ENCODE peak calls at places on chromosomes 3 and 15, in eight cellular contexts. M is EL, B is GM12865, X is SJCRH30, I is NT2/D1, J is NCI-H2081, N is occipital lobe, F is amniotic stem cell. T is an unnamed sample.

GRCh38 chr3:48088056-48088748 is 72.0 kb upstream of the MAP4 start:
- DNase-seq in N (no peak), J (peak), F (no peak), I (no peak), B (peak), M (peak), X (peak), T (peak)

GRCh38 chr3:67517781-67518180 is 136.6 kb downstream of the SUCLG2 start:
- DNase-seq in J (no peak), I (no peak), X (no peak), M (no peak), F (no peak), N (no peak), B (no peak), T (no peak)

GRCh38 chr3:4982773-4983738 is 3.8 kb downstream of the BHLHE40 start:
- DNase-seq in M (no peak), F (no peak), X (no peak), J (no peak), I (no peak), B (no peak), N (no peak), T (no peak)

GRCh38 chr3:28799084-28799483 is 450.5 kb upstream of the AZI2 start:
- DNase-seq in J (no peak), I (peak), B (peak), N (no peak), F (no peak), X (peak), M (peak), T (no peak)

GRCh38 chr3:116618138-116618537 is 91.4 kb upstream of the TUSC7 start:
- DNase-seq in M (no peak), N (no peak), B (no peak), I (no peak), J (no peak), X (no peak), F (no peak), T (no peak)

GRCh38 chr15:34047893-34048775 is 9.1 kb upstream of the AVEN start:
- DNase-seq in F (no peak), N (no peak), I (no peak), B (no peak), J (no peak), X (peak), M (peak), T (no peak)

GRCh38 chr15:88849376-88850122 is 45.8 kb downstream of the HAPLN3 start:
- DNase-seq in I (no peak), X (no peak), F (no peak), M (no peak), N (no peak), J (no peak), B (no peak), T (no peak)

GRCh38 chr3:163692484-163692883 is 1385.8 kb downstream of the SI start:
- DNase-seq in N (no peak), B (no peak), M (no peak), X (no peak), J (peak), I (no peak), F (no peak), T (no peak)

GRCh38 chr3:43638594-43639447 is 17.0 kb upstream of the ANO10 start:
- DNase-seq in B (peak), I (no peak), N (no peak), J (no peak), M (peak), F (no peak), X (peak), T (no peak)

GRCh38 chr15:84749111-84749991 is 959 bp downstream of the ZNF592 start:
- DNase-seq in B (peak), M (peak), I (no peak), J (no peak), F (no peak), X (peak), N (no peak), T (peak)

GRCh38 chr3:124886168-124887051 is 755 bp downstream of the ITGB5 start:
- DNase-seq in M (peak), X (peak), J (peak), I (no peak), B (peak), F (peak), N (peak), T (peak)

GRCh38 chr15:41048397-41048796 is 67.7 kb downstream of the INO80 start:
- DNase-seq in I (no peak), J (no peak), B (no peak), X (no peak), M (no peak), N (no peak), F (no peak), T (no peak)

GRCh38 chr15:71800835-71801745 is 9.3 kb upstream of the NR2E3 start:
- DNase-seq in F (no peak), B (peak), I (peak), N (no peak), M (peak), J (peak), X (no peak), T (peak)

GRCh38 chr15:43534897-43535296 is 17.5 kb downstream of the MAP1A start:
- DNase-seq in X (no peak), M (no peak), B (no peak), N (no peak), J (no peak), I (no peak), F (no peak), T (no peak)

GRCh38 chr15:72141171-72142084 is 23.2 kb downstream of the SENP8 start:
- DNase-seq in N (no peak), M (no peak), X (no peak), F (no peak), J (no peak), B (peak), I (no peak), T (no peak)